ENCODE peak calls at places on chromosomes 4 and X, in five cellular contexts. One of them, this sample, is unnamed.

GRCh38 chr4:113026556-113026955 is 22.9 kb upstream of the ANK2 start:
- DNase-seq in AG04450: no peak
- DNase-seq in neural crest cell: no peak
- DNase-seq in spleen: no peak
- DNase-seq in GM06990: no peak
- DNase-seq in this sample: no peak

GRCh38 chrX:1592128-1592862 is 891 bp downstream of the AKAP17A start:
- DNase-seq in AG04450: no peak
- DNase-seq in neural crest cell: no peak
- DNase-seq in spleen: peak; percentile 90
- DNase-seq in GM06990: peak; percentile 62
- DNase-seq in this sample: no peak

GRCh38 chr4:176042195-176042594 is 23.4 kb upstream of the WDR17 start:
- DNase-seq in AG04450: no peak
- DNase-seq in neural crest cell: no peak
- DNase-seq in spleen: no peak
- DNase-seq in GM06990: no peak
- DNase-seq in this sample: no peak

GRCh38 chrX:54530358-54530900 is 410 bp downstream of the GNL3L start:
- DNase-seq in AG04450: no peak
- DNase-seq in neural crest cell: no peak
- DNase-seq in spleen: no peak
- DNase-seq in GM06990: no peak
- DNase-seq in this sample: no peak

GRCh38 chrX:17521871-17522693 is 147.1 kb downstream of the NHS start:
- DNase-seq in AG04450: no peak
- DNase-seq in neural crest cell: no peak
- DNase-seq in spleen: no peak
- DNase-seq in GM06990: no peak
- DNase-seq in this sample: no peak

GRCh38 chr4:38857354-38858096 is 908 bp upstream of the TLR6 start:
- DNase-seq in AG04450: peak; percentile 55
- DNase-seq in neural crest cell: no peak
- DNase-seq in spleen: no peak
- DNase-seq in GM06990: peak; percentile 79
- DNase-seq in this sample: no peak

GRCh38 chr4:151806511-151806927 is 45.7 kb upstream of the GATB start:
- DNase-seq in AG04450: peak; percentile 47
- DNase-seq in neural crest cell: no peak
- DNase-seq in spleen: no peak
- DNase-seq in GM06990: no peak
- DNase-seq in this sample: peak; percentile 20

GRCh38 chrX:2766921-2767320 is 15.1 kb downstream of the XG start:
- DNase-seq in AG04450: no peak
- DNase-seq in neural crest cell: no peak
- DNase-seq in spleen: no peak
- DNase-seq in GM06990: no peak
- DNase-seq in this sample: no peak

GRCh38 chrX:153799326-153799725 is 4.9 kb downstream of the SSR4 start:
- DNase-seq in AG04450: no peak
- DNase-seq in neural crest cell: no peak
- DNase-seq in spleen: no peak
- DNase-seq in GM06990: no peak
- DNase-seq in this sample: no peak

GRCh38 chr4:1445716-1446445 is 39.6 kb upstream of the NKX1-1 start:
- DNase-seq in AG04450: no peak
- DNase-seq in neural crest cell: no peak
- DNase-seq in spleen: no peak
- DNase-seq in GM06990: no peak
- DNase-seq in this sample: no peak

GRCh38 chr4:145488310-145488709 is 6.7 kb downstream of the SMAD1 start:
- DNase-seq in AG04450: no peak
- DNase-seq in neural crest cell: no peak
- DNase-seq in spleen: no peak
- DNase-seq in GM06990: no peak
- DNase-seq in this sample: no peak

GRCh38 chrX:68139791-68140190 is 293.5 kb downstream of the OPHN1 start:
- DNase-seq in AG04450: no peak
- DNase-seq in neural crest cell: no peak
- DNase-seq in spleen: no peak
- DNase-seq in GM06990: no peak
- DNase-seq in this sample: no peak

GRCh38 chr4:2085496-2085901 is 26.4 kb downstream of the NAT8L start:
- DNase-seq in AG04450: no peak
- DNase-seq in neural crest cell: peak; percentile 0
- DNase-seq in spleen: peak; percentile 32
- DNase-seq in GM06990: no peak
- DNase-seq in this sample: no peak

GRCh38 chrX:64885850-64886249 is 90.4 kb downstream of the ZC4H2 start:
- DNase-seq in AG04450: no peak
- DNase-seq in neural crest cell: no peak
- DNase-seq in spleen: no peak
- DNase-seq in GM06990: no peak
- DNase-seq in this sample: no peak

GRCh38 chr4:41142946-41143720 is 71.2 kb downstream of the APBB2 start:
- DNase-seq in AG04450: peak; percentile 84
- DNase-seq in neural crest cell: no peak
- DNase-seq in spleen: no peak
- DNase-seq in GM06990: no peak
- DNase-seq in this sample: peak; percentile 92

GRCh38 chr4:150130953-150131352 is 52.7 kb downstream of the DCLK2 start:
- DNase-seq in AG04450: no peak
- DNase-seq in neural crest cell: no peak
- DNase-seq in spleen: no peak
- DNase-seq in GM06990: no peak
- DNase-seq in this sample: peak; percentile 80

GRCh38 chr4:148445071-148445902 is 3.1 kb upstream of the NR3C2 start:
- DNase-seq in AG04450: no peak
- DNase-seq in neural crest cell: peak; percentile 30
- DNase-seq in spleen: peak; percentile 94
- DNase-seq in GM06990: peak; percentile 41
- DNase-seq in this sample: no peak

GRCh38 chr4:139728840-139729239 is 63.2 kb downstream of the MGST2 start:
- DNase-seq in AG04450: no peak
- DNase-seq in neural crest cell: no peak
- DNase-seq in spleen: no peak
- DNase-seq in GM06990: no peak
- DNase-seq in this sample: no peak

GRCh38 chr4:1300466-1301455 is 11.1 kb downstream of the MAEA start:
- DNase-seq in AG04450: no peak
- DNase-seq in neural crest cell: no peak
- DNase-seq in spleen: peak; percentile 90
- DNase-seq in GM06990: no peak
- DNase-seq in this sample: no peak

GRCh38 chrX:33211356-33212254 is at the start of gene DMD:
- DNase-seq in AG04450: peak; percentile 60
- DNase-seq in neural crest cell: peak; percentile 6
- DNase-seq in spleen: no peak
- DNase-seq in GM06990: no peak
- DNase-seq in this sample: peak; percentile 8

GRCh38 chr4:36358173-36358572 is 76.8 kb downstream of the DTHD1 start:
- DNase-seq in AG04450: no peak
- DNase-seq in neural crest cell: no peak
- DNase-seq in spleen: no peak
- DNase-seq in GM06990: no peak
- DNase-seq in this sample: no peak

GRCh38 chr4:109263721-109264120 is 38.7 kb downstream of the COL25A1 start:
- DNase-seq in AG04450: no peak
- DNase-seq in neural crest cell: no peak
- DNase-seq in spleen: no peak
- DNase-seq in GM06990: no peak
- DNase-seq in this sample: no peak

GRCh38 chr4:144646523-144647094 is 653 bp downstream of the HHIP start:
- DNase-seq in AG04450: no peak
- DNase-seq in neural crest cell: peak; percentile 31
- DNase-seq in spleen: no peak
- DNase-seq in GM06990: peak; percentile 26
- DNase-seq in this sample: no peak

GRCh38 chr4:139972305-139972704 is 181.7 kb downstream of the MAML3 start:
- DNase-seq in AG04450: no peak
- DNase-seq in neural crest cell: no peak
- DNase-seq in spleen: no peak
- DNase-seq in GM06990: no peak
- DNase-seq in this sample: no peak

GRCh38 chr4:160745126-160745525 is 1418.7 kb downstream of the FSTL5 start:
- DNase-seq in AG04450: no peak
- DNase-seq in neural crest cell: no peak
- DNase-seq in spleen: no peak
- DNase-seq in GM06990: no peak
- DNase-seq in this sample: no peak

GRCh38 chrX:15644560-15644872 is 20.1 kb downstream of the CLTRN start:
- DNase-seq in AG04450: no peak
- DNase-seq in neural crest cell: no peak
- DNase-seq in spleen: no peak
- DNase-seq in GM06990: no peak
- DNase-seq in this sample: no peak

GRCh38 chrX:80173261-80173660 is 158.7 kb downstream of the TBX22 start:
- DNase-seq in AG04450: no peak
- DNase-seq in neural crest cell: no peak
- DNase-seq in spleen: no peak
- DNase-seq in GM06990: no peak
- DNase-seq in this sample: no peak

GRCh38 chrX:74458738-74459137 is 37.4 kb downstream of the SLC16A2 start:
- DNase-seq in AG04450: no peak
- DNase-seq in neural crest cell: no peak
- DNase-seq in spleen: no peak
- DNase-seq in GM06990: no peak
- DNase-seq in this sample: no peak

GRCh38 chr4:76626686-76627465 is 191.8 kb downstream of the SHROOM3 start:
- DNase-seq in AG04450: no peak
- DNase-seq in neural crest cell: no peak
- DNase-seq in spleen: no peak
- DNase-seq in GM06990: no peak
- DNase-seq in this sample: no peak

GRCh38 chrX:129779747-129780146 is at the start of gene SASH3:
- DNase-seq in AG04450: no peak
- DNase-seq in neural crest cell: no peak
- DNase-seq in spleen: peak; percentile 95
- DNase-seq in GM06990: peak; percentile 77
- DNase-seq in this sample: no peak
- TF ChIP-seq CTCF in AG04450: no peak
- TF ChIP-seq CTCF in neural crest cell: no peak
- TF ChIP-seq CTCF in spleen: peak; percentile 23
- TF ChIP-seq CTCF in GM06990: no peak
- TF ChIP-seq CTCF in this sample: no peak

DNA sequence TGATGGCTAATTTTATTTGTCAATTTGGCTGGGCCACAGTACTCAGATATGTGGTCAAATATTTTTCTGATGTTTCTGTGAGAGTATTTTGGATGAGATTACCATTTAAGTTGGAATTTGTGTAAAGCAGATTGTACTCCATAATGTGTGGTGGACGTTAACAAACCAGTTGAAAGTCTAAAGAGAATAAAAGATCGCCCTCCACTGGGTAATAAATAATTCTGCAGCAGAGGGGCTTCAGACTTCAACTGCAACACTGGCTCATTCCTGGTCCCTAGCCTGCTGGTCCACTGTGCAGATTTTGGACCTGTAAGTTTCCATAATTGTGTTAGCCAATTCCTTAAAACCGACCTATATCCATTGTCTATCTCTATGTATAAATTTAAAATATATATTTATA is 540.3 kb downstream of the PCDH18 start:
- DNase-seq in AG04450: no peak
- DNase-seq in neural crest cell: no peak
- DNase-seq in spleen: no peak
- DNase-seq in GM06990: no peak
- DNase-seq in this sample: no peak
- TF ChIP-seq CTCF in AG04450: no peak
- TF ChIP-seq CTCF in neural crest cell: no peak
- TF ChIP-seq CTCF in spleen: no peak
- TF ChIP-seq CTCF in GM06990: no peak
- TF ChIP-seq CTCF in this sample: no peak

DNA sequence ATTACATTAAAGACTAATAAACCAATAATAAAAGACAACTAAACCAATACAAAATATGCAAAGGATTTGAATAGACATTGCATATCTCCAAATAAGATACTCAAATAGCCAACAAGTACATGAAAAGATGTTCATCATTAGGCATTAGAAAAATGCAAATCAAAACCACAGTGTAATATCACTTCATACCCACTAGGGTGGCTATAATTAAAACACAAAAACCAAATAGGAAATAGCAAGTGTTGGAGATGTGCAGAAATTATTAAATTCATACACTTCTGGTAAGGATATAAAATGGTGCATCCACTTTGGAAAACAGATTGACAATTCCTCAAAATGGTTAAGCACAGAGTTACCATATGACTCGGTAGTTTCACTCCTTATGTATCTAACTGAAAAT is 860.8 kb upstream of the DIAPH2 start:
- DNase-seq in AG04450: no peak
- DNase-seq in neural crest cell: no peak
- DNase-seq in spleen: no peak
- DNase-seq in GM06990: no peak
- DNase-seq in this sample: no peak
- TF ChIP-seq CTCF in AG04450: peak; percentile 18
- TF ChIP-seq CTCF in neural crest cell: peak; percentile 53
- TF ChIP-seq CTCF in spleen: no peak
- TF ChIP-seq CTCF in GM06990: no peak
- TF ChIP-seq CTCF in this sample: no peak

DNA sequence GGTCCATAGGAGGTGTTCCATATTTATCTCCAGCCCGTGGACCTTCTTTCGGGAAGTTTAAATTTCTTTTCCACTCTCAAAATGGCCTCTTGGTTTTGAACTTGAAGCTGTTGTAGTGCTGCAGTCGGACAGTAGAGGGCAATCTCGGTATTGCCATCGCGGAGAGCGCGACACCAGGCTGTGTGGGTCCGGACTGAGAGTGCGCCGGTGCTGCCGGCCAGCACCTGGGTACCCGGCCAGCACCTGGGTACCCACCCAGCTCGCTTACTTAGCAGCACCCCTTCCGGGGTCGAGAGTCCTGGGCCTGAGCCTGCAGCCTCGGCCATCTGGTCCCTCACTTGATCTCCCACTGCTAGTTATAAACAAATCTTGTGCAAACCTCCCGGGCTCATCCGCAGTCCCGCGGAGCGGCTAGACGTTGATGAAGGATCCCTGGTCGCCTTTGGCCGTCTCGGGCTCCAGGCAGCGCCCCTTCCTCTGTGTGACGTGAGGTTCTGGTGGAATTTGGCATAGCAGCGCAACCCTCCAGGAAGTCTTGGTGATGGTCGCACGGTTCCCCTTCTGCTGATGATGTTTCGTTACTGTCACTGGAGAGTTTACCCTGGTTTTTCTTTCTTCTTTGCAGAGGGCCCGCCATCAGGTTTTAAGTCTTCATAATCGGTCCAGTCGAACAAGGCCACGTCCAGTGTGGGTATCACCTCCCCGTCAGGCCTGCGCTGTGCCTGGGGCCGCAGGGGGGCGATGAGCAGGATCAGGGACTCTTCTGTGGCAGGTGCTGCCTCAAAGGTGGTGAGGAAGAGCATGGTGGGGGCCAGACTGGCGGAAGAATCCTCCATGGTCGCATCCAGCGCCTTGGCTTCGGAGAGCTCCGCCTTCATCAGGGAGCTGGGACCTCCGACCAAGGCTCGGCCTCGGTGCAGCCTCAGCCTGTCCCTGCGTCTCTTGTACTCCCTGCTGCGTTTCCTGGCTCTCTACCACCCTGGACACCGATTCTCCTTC is 17.8 kb downstream of the FAM9A start:
- DNase-seq in AG04450: no peak
- DNase-seq in neural crest cell: no peak
- DNase-seq in spleen: peak; percentile 79
- DNase-seq in GM06990: peak; percentile 37
- DNase-seq in this sample: no peak
- TF ChIP-seq CTCF in AG04450: peak; percentile 43
- TF ChIP-seq CTCF in neural crest cell: peak; percentile 48
- TF ChIP-seq CTCF in spleen: peak; percentile 36
- TF ChIP-seq CTCF in GM06990: peak; percentile 63
- TF ChIP-seq CTCF in this sample: peak; percentile 43

GRCh38 chr4:10186228-10187214 is 69.9 kb upstream of the WDR1 start:
- DNase-seq in AG04450: no peak
- DNase-seq in neural crest cell: no peak
- DNase-seq in spleen: no peak
- DNase-seq in GM06990: no peak
- DNase-seq in this sample: no peak
- TF ChIP-seq CTCF in AG04450: no peak
- TF ChIP-seq CTCF in neural crest cell: no peak
- TF ChIP-seq CTCF in spleen: no peak
- TF ChIP-seq CTCF in GM06990: peak; percentile 23
- TF ChIP-seq CTCF in this sample: no peak